ENCODE peak calls at places on chromosomes 7 and 10, in ten cellular contexts. B is neural crest cell, A is IMR-90, W is mucosa of descending colon, I is H9, K is mesothelial cell of epicardium, O is endothelial cell, F is cardiac muscle cell, S is progenitor cell of endocrine pancreas, P is PC-9. M is an unnamed sample.

GRCh38 chr7:29091121-29091601 is 55.2 kb downstream of the CPVL start:
- DNase-seq in B (peak; percentile 35), A (no peak), W (peak; percentile 18), I (no peak), K (no peak), O (no peak), F (peak; percentile 85), S (no peak), P (no peak), M (peak; percentile 6)

GRCh38 chr7:136685506-136685905 is 182.9 kb upstream of the CHRM2 start:
- DNase-seq in B (no peak), A (no peak), W (no peak), I (no peak), K (no peak), O (no peak), F (no peak), S (no peak), P (no peak), M (no peak)

GRCh38 chr10:48309711-48310226 is 3.3 kb downstream of the MAPK8 start:
- DNase-seq in B (no peak), A (peak; percentile 64), W (no peak), I (no peak), K (no peak), O (no peak), F (peak; percentile 37), S (no peak), P (peak; percentile 97), M (no peak)

GRCh38 chr10:114068054-114068707 is 24.5 kb downstream of the ADRB1 start:
- DNase-seq in B (no peak), A (no peak), W (no peak), I (no peak), K (no peak), O (no peak), F (no peak), S (no peak), P (no peak), M (no peak)

GRCh38 chr7:45328397-45329080 is 170.9 kb downstream of the RAMP3 start:
- DNase-seq in B (no peak), A (no peak), W (no peak), I (no peak), K (no peak), O (no peak), F (no peak), S (no peak), P (no peak), M (no peak)

GRCh38 chr7:112596260-112596659 is 115.5 kb downstream of the LSMEM1 start:
- DNase-seq in B (no peak), A (no peak), W (no peak), I (no peak), K (no peak), O (no peak), F (peak; percentile 79), S (no peak), P (no peak), M (no peak)

GRCh38 chr7:137940656-137941518 is 61.0 kb downstream of the CREB3L2 start:
- DNase-seq in B (no peak), A (peak; percentile 80), W (peak; percentile 41), I (no peak), K (no peak), O (no peak), F (peak; percentile 91), S (no peak), P (peak; percentile 31), M (no peak)

GRCh38 chr10:63917363-63917762 is 396.2 kb downstream of the REEP3 start:
- DNase-seq in B (no peak), A (no peak), W (no peak), I (no peak), K (no peak), O (no peak), F (no peak), S (no peak), P (no peak), M (no peak)

GRCh38 chr10:72685264-72685921 is 6.5 kb upstream of the MCU start:
- DNase-seq in B (no peak), A (no peak), W (peak; percentile 71), I (no peak), K (no peak), O (no peak), F (no peak), S (no peak), P (no peak), M (no peak)

GRCh38 chr7:44431091-44431608 is 59.3 kb downstream of the NUDCD3 start:
- DNase-seq in B (no peak), A (peak; percentile 28), W (peak; percentile 23), I (peak; percentile 76), K (no peak), O (peak; percentile 19), F (no peak), S (no peak), P (no peak), M (peak; percentile 33)

GRCh38 chr10:70743430-70743788 is 41.8 kb downstream of the TBATA start:
- DNase-seq in B (no peak), A (no peak), W (no peak), I (no peak), K (no peak), O (no peak), F (no peak), S (no peak), P (no peak), M (no peak)

GRCh38 chr7:140683657-140684056 is 10.9 kb downstream of the ADCK2 start:
- DNase-seq in B (peak; percentile 15), A (no peak), W (no peak), I (no peak), K (no peak), O (peak; percentile 34), F (no peak), S (no peak), P (peak; percentile 30), M (no peak)

GRCh38 chr7:8260871-8261707 is 878 bp downstream of the ICA1 start:
- DNase-seq in B (no peak), A (no peak), W (peak; percentile 75), I (no peak), K (no peak), O (peak; percentile 63), F (peak; percentile 2), S (peak; percentile 24), P (peak; percentile 80), M (peak; percentile 26)

GRCh38 chr10:32239770-32240169 is 107.2 kb downstream of the EPC1 start:
- DNase-seq in B (no peak), A (peak; percentile 69), W (no peak), I (no peak), K (no peak), O (no peak), F (peak; percentile 80), S (no peak), P (peak; percentile 76), M (no peak)

DNA sequence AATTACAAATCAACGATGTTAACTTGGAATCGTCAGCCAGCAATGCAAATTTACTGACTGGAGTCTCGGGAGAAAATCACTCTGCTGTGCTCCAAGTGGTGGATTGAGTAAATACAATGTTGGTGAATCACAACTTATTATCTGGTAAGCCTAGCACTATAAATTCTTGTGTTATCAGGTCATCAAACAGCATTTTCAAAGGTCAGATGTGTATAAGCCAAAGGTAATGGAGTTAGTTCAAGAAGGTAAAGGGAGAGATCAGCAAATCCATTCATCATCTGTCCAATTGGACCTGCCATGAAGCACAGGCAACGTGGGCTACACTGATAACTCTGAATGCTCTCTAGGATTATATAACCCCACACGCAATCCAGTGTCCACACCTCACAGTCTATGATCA is 13.9 kb downstream of the CUBN start:
- DNase-seq in B (no peak), A (peak; percentile 51), W (no peak), I (no peak), K (no peak), O (no peak), F (peak; percentile 27), S (no peak), P (peak; percentile 80), M (no peak)
- TF ChIP-seq CTCF in B (no peak), A (peak; percentile 19), W (no peak), I (no peak), K (no peak), O (no peak), F (peak; percentile 19), S (no peak), P (no peak), M (no peak)

DNA sequence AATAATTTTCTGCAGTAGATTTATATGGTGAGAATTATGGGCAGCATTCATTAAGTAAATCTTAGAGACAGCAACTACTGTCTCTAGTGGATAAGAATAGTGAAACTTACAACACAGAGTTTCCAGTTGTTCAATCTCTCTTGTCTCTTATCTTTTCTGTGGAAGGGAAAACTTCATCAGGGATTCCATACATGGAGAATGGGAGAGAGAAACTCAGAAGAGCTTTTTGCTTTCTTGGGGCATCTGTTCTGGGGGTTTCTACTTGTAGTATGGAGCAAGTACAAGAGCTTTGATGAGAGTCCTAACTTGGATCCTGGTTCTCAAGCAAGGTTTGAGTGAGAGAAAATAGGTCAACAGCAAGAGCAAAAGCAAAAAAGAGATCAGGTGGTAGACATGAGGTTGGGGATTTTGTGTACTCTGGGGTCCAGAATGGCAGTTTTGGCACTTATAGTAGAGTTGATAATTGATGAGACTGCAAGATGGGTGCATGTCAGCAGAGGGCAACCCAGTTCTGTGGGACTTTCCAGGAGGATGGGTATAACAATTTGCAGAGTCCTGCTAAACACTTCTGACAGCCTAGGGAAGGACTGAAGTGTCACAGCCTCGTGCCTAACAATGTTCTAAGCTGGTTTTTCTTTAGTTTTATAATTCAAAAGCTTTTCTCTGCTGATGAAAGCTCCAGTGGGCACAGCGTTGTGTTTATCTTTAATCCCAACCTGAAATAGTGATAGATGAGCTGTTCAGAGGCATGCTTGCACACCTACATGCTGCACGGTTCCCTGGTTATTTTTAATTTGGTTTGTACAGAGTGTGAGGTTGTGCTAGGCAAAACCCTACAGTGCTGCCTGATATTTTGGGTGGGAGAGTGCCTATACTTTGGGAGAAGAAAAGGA is 32.0 kb upstream of the STRIP2 start:
- DNase-seq in B (no peak), A (no peak), W (no peak), I (no peak), K (no peak), O (no peak), F (no peak), S (no peak), P (no peak), M (peak; percentile 56)
- TF ChIP-seq CTCF in B (no peak), A (no peak), W (no peak), I (peak; percentile 28), K (no peak), O (no peak), F (no peak), S (no peak), P (peak; percentile 29), M (no peak)

DNA sequence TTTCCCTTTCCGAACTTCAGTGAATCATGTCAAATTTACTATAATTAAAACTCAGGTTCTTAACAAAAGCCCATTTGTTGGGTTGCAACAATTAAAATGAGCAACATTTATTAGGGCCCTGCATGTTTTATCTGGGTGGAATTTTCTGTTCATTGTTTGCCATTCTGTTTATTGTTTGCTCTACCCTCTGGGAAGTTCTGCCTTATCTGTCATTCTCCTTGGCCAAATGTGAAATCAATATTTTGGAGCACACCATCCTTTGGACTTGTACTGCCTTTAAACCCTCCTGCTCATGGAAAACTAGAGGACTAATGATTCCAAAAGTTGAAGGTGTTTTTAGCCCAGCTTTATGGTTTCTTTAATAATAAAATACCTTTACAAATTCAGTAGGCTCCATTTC is 134.5 kb upstream of the KCND2 start:
- DNase-seq in B (no peak), A (no peak), W (no peak), I (no peak), K (no peak), O (no peak), F (no peak), S (no peak), P (no peak), M (no peak)
- TF ChIP-seq CTCF in B (no peak), A (no peak), W (no peak), I (no peak), K (no peak), O (no peak), F (no peak), S (no peak), P (no peak), M (no peak)

GRCh38 chr7:33904680-33905388 is 505 bp upstream of the BMPER start:
- DNase-seq in B (peak; percentile 25), A (peak; percentile 59), W (peak; percentile 10), I (peak; percentile 72), K (peak; percentile 31), O (peak; percentile 45), F (peak; percentile 74), S (peak; percentile 45), P (no peak), M (peak; percentile 17)
- TF ChIP-seq CTCF in B (peak; percentile 27), A (peak; percentile 36), W (no peak), I (no peak), K (no peak), O (no peak), F (no peak), S (peak; percentile 34), P (no peak), M (no peak)

M was measured in activated CD8-positive, alpha-beta T cell treated with anti-CD3 and anti-CD28 coated beads for 36 hours.